ENCODE peak calls at places on chromosomes 7 and 10, in four cellular contexts. L is SK-N-SH, I is right lobe of liver, H is GM04504. Z is an unnamed sample.

GRCh38 chr10:4013651-4014085 is 228.7 kb upstream of the KLF6 start:
- DNase-seq in L (no peak), I (no peak), H (no peak), Z (no peak)

GRCh38 chr10:100022403-100022802 is 12.7 kb upstream of the DNMBP start:
- DNase-seq in H (no peak), L (no peak), I (no peak), Z (no peak)

GRCh38 chr7:72007018-72007417 is 405.1 kb downstream of the CALN1 start:
- DNase-seq in I (no peak), L (no peak), H (no peak), Z (no peak)

GRCh38 chr7:150317748-150318444 is 5.3 kb upstream of the LRRC61 start:
- DNase-seq in H (no peak), I (no peak), L (no peak), Z (no peak)

GRCh38 chr10:124671486-124672075 is 72.6 kb downstream of the FAM53B start:
- DNase-seq in L (peak; percentile 74), I (peak; percentile 29), H (no peak), Z (no peak)

GRCh38 chr10:21449288-21449966 is 76.1 kb downstream of the SKIDA1 start:
- DNase-seq in H (no peak), I (no peak), L (no peak), Z (no peak)

GRCh38 chr7:73741600-73741999 is 3.0 kb upstream of the ABHD11 start:
- DNase-seq in H (no peak), L (no peak), I (no peak), Z (no peak)

GRCh38 chr10:53458007-53458406 is 685.4 kb upstream of the MBL2 start:
- DNase-seq in H (no peak), I (no peak), L (no peak), Z (no peak)

GRCh38 chr10:58844680-58845079 is 331.8 kb upstream of the PHYHIPL start:
- DNase-seq in I (no peak), H (no peak), L (no peak), Z (no peak)

GRCh38 chr7:95758187-95758586 is 14.2 kb upstream of the DYNC1I1 start:
- DNase-seq in L (no peak), I (no peak), H (no peak), Z (no peak)

GRCh38 chr10:76178561-76179292 is 747.3 kb downstream of the LRMDA start:
- DNase-seq in I (no peak), L (no peak), H (no peak), Z (no peak)

GRCh38 chr7:93693796-93694195 is 119.3 kb upstream of the CALCR start:
- DNase-seq in I (no peak), H (no peak), L (no peak), Z (no peak)

GRCh38 chr10:88163572-88163971 is 300.1 kb downstream of the PTEN start:
- DNase-seq in H (no peak), I (no peak), L (no peak), Z (no peak)

GRCh38 chr10:61896854-61897661 is 4.4 kb upstream of the ARID5B start:
- DNase-seq in H (no peak), L (peak; percentile 67), I (peak; percentile 60), Z (no peak)

GRCh38 chr7:94344826-94345225 is 49.9 kb upstream of the COL1A2 start:
- DNase-seq in I (no peak), H (peak; percentile 44), L (no peak), Z (no peak)

GRCh38 chr7:25389489-25390106 is 161.3 kb upstream of the NPVF start:
- DNase-seq in I (no peak), L (peak; percentile 68), H (peak; percentile 17), Z (peak; percentile 23)

GRCh38 chr7:391411-391951 is 101.5 kb downstream of the FOXL3 start:
- DNase-seq in I (peak; percentile 10), H (no peak), L (peak; percentile 39), Z (no peak)

GRCh38 chr10:99540673-99541531 is 8.2 kb downstream of the NKX2-3 start:
- DNase-seq in I (peak; percentile 56), H (no peak), L (peak; percentile 45), Z (no peak)

GRCh38 chr10:119306964-119307363 is 99.6 kb downstream of the GRK5 start:
- DNase-seq in L (no peak), H (no peak), I (no peak), Z (no peak)

GRCh38 chr7:73885975-73886798 is 25.2 kb downstream of the TMEM270 start:
- DNase-seq in I (peak; percentile 41), L (peak; percentile 70), H (peak; percentile 49), Z (no peak)

GRCh38 chr10:104622598-104623209 is 18.4 kb upstream of the SORCS3 start:
- DNase-seq in I (no peak), L (peak; percentile 62), H (no peak), Z (no peak)

GRCh38 chr10:61350068-61350467 is 103.1 kb downstream of the TMEM26 start:
- DNase-seq in I (no peak), L (no peak), H (no peak), Z (no peak)

GRCh38 chr7:132511921-132512320 is 64.3 kb downstream of the PLXNA4 start:
- DNase-seq in I (no peak), H (no peak), L (no peak), Z (no peak)

GRCh38 chr7:68573271-68574000 is 1024.8 kb upstream of the AUTS2 start:
- DNase-seq in I (no peak), L (no peak), H (no peak), Z (no peak)

GRCh38 chr7:28530175-28531142 is 118.1 kb downstream of the CREB5 start:
- DNase-seq in H (no peak), L (no peak), I (peak; percentile 22), Z (no peak)

GRCh38 chr10:34181545-34182300 is 633.4 kb downstream of the PARD3 start:
- DNase-seq in I (no peak), L (peak; percentile 76), H (no peak), Z (no peak)

GRCh38 chr10:112666070-112666469 is 219.1 kb downstream of the VTI1A start:
- DNase-seq in L (no peak), H (no peak), I (no peak), Z (no peak)

GRCh38 chr7:36018816-36019484 is 134.1 kb upstream of the EEPD1 start:
- DNase-seq in I (no peak), H (no peak), L (no peak), Z (no peak)

GRCh38 chr10:6579904-6580278 is at the start of gene PRKCQ:
- DNase-seq in H (no peak), I (peak; percentile 47), L (no peak), Z (no peak)

GRCh38 chr7:131015131-131015954 is 281.3 kb upstream of the KLF14 start:
- DNase-seq in L (no peak), I (no peak), H (no peak), Z (no peak)

GRCh38 chr7:16753932-16754571 is 497 bp downstream of the TSPAN13 start:
- DNase-seq in H (no peak), I (peak; percentile 52), L (peak; percentile 81), Z (no peak)

GRCh38 chr10:88682491-88682890 is 18.2 kb downstream of the LIPF start:
- DNase-seq in I (no peak), L (no peak), H (no peak), Z (no peak)

GRCh38 chr10:12194752-12195271 is 879 bp downstream of the NUDT5 start:
- DNase-seq in H (peak; percentile 10), I (peak; percentile 59), L (peak; percentile 35), Z (no peak)

GRCh38 chr7:3138206-3138605 is 94.5 kb upstream of the CARD11 start:
- DNase-seq in L (no peak), H (no peak), I (no peak), Z (no peak)

GRCh38 chr10:116170815-116171250 is 102.2 kb downstream of the GFRA1 start:
- DNase-seq in I (no peak), H (peak; percentile 57), L (no peak), Z (peak; percentile 3)

GRCh38 chr10:1241973-1242935 is 186.1 kb downstream of the WDR37 start:
- DNase-seq in L (no peak), I (no peak), H (no peak), Z (no peak)